ENCODE peak calls at places on chromosome 13, in six cellular contexts. Z is iPS DF 6.9; C is NCI-H82; W is C1 segment of cervical spinal cord; T is AG10803; G is activated CD4-positive, alpha-beta T cell treated with anti-CD3 and anti-CD28 coated beads, Interleukin-2, amount 10 ng/mL, durations not matched to agents 7 days and 5 days. N is an unnamed sample.

GRCh38 chr13:112893570-112894422 is 75.2 kb upstream of the MCF2L start:
- DNase-seq in Z (no peak), C (peak), W (no peak), T (no peak), G (no peak), N (no peak)

GRCh38 chr13:114042066-114042815 is 68.4 kb upstream of the C13orf46 start:
- DNase-seq in Z (no peak), C (no peak), W (no peak), T (no peak), G (no peak), N (no peak)

GRCh38 chr13:40440990-40441820 is 225.2 kb downstream of the FOXO1 start:
- DNase-seq in Z (no peak), C (peak), W (no peak), T (peak), G (no peak), N (peak)

GRCh38 chr13:49733181-49733951 is 42.1 kb upstream of the EBPL start:
- DNase-seq in Z (no peak), C (no peak), W (no peak), T (no peak), G (no peak), N (no peak)

GRCh38 chr13:73556902-73557301 is 498.1 kb downstream of the KLF5 start:
- DNase-seq in Z (no peak), C (no peak), W (no peak), T (no peak), G (no peak), N (no peak)

GRCh38 chr13:22091222-22091970 is 420.5 kb downstream of the FGF9 start:
- DNase-seq in Z (no peak), C (no peak), W (no peak), T (peak), G (no peak), N (no peak)

GRCh38 chr13:35979378-35979911 is 151.7 kb downstream of the DCLK1 start:
- DNase-seq in Z (no peak), C (no peak), W (no peak), T (peak), G (no peak), N (peak)

GRCh38 chr13:98584668-98585397 is 7.9 kb upstream of the STK24 start:
- DNase-seq in Z (no peak), C (no peak), W (no peak), T (peak), G (no peak), N (no peak)

GRCh38 chr13:99985886-99986527 is 4.4 kb downstream of the ZIC2 start:
- DNase-seq in Z (no peak), C (peak), W (no peak), T (no peak), G (no peak), N (no peak)

GRCh38 chr13:44576396-44577235 is 486 bp upstream of the TSC22D1 start:
- DNase-seq in Z (no peak), C (peak), W (no peak), T (no peak), G (peak), N (no peak)

GRCh38 chr13:114129649-114130062 is 2.8 kb downstream of the RASA3 start:
- DNase-seq in Z (no peak), C (no peak), W (no peak), T (no peak), G (peak), N (no peak)

N was measured in putamen.